ENCODE peak calls at places on chromosomes 5 and 9, in ten cellular contexts. I, C, F, R, X, G, U, W, L and E are unnamed samples.

GRCh38 chr9:128523199-128523925 is 18.8 kb downstream of the GLE1 start:
- DNase-seq in C (no peak), G (no peak), X (peak), U (peak), W (peak), I (peak), R (peak), F (no peak), L (no peak), E (no peak)

GRCh38 chr9:86966852-86967511 is 19.7 kb upstream of the GAS1 start:
- DNase-seq in G (no peak), I (no peak), W (no peak), R (no peak), U (no peak), X (peak), L (no peak), F (no peak), C (no peak), E (no peak)

GRCh38 chr9:134550584-134550983 is 91.0 kb upstream of the COL5A1 start:
- DNase-seq in L (no peak), W (no peak), F (no peak), X (peak), C (no peak), R (no peak), G (no peak), I (no peak), U (no peak), E (no peak)

GRCh38 chr5:167973126-167973525 is 318.3 kb upstream of the WWC1 start:
- DNase-seq in W (no peak), X (no peak), F (no peak), G (no peak), C (no peak), R (no peak), I (no peak), U (no peak), L (no peak), E (no peak)

GRCh38 chr5:33894566-33894965 is 2.8 kb upstream of the ADAMTS12 start:
- DNase-seq in I (no peak), G (no peak), L (no peak), U (no peak), C (no peak), R (peak), X (no peak), F (no peak), W (no peak), E (no peak)

GRCh38 chr5:113601423-113601822 is 87.9 kb downstream of the YTHDC2 start:
- DNase-seq in I (no peak), F (no peak), G (no peak), X (no peak), C (no peak), L (no peak), W (no peak), R (no peak), U (no peak), E (no peak)

GRCh38 chr5:139707445-139708003 is 59.4 kb downstream of the CXXC5 start:
- DNase-seq in F (no peak), C (no peak), L (no peak), X (no peak), U (no peak), I (no peak), G (no peak), W (no peak), R (no peak), E (no peak)

GRCh38 chr5:127297348-127298035 is 6.9 kb downstream of the MEGF10 start:
- DNase-seq in I (no peak), F (no peak), C (no peak), U (no peak), W (no peak), L (no peak), G (no peak), R (no peak), X (no peak), E (no peak)

GRCh38 chr9:136862849-136863622 is 3.1 kb downstream of the EDF1 start:
- DNase-seq in C (no peak), G (no peak), W (no peak), R (no peak), X (no peak), F (no peak), L (no peak), U (no peak), I (no peak), E (no peak)

GRCh38 chr5:72378636-72379289 is 58.6 kb downstream of the PTCD2 start:
- DNase-seq in X (peak), W (no peak), I (peak), G (peak), C (no peak), U (peak), R (peak), F (no peak), L (no peak), E (no peak)

GRCh38 chr5:2629035-2629434 is 122.4 kb downstream of the IRX2 start:
- DNase-seq in I (no peak), G (no peak), C (no peak), X (no peak), R (no peak), W (no peak), L (no peak), U (no peak), F (no peak), E (no peak)

GRCh38 chr5:130065617-130066016 is 161.4 kb downstream of the CHSY3 start:
- DNase-seq in X (no peak), I (no peak), F (no peak), R (no peak), G (no peak), L (no peak), C (no peak), W (no peak), U (no peak), E (no peak)

GRCh38 chr5:68502531-68502930 is 287.0 kb downstream of the PIK3R1 start:
- DNase-seq in C (no peak), U (no peak), I (no peak), X (no peak), F (no peak), G (no peak), L (no peak), R (no peak), W (no peak), E (no peak)

GRCh38 chr5:146825033-146825432 is 53.5 kb downstream of the PPP2R2B start:
- DNase-seq in U (no peak), I (peak), R (peak), C (no peak), L (no peak), W (no peak), X (peak), F (no peak), G (no peak), E (no peak)

GRCh38 chr5:135140805-135141204 is 106.8 kb upstream of the PITX1 start:
- DNase-seq in F (no peak), R (peak), G (no peak), W (no peak), C (no peak), X (peak), U (no peak), I (no peak), L (no peak), E (peak)

GRCh38 chr9:86792136-86792535 is 155.2 kb downstream of the GAS1 start:
- DNase-seq in G (no peak), U (no peak), R (peak), F (no peak), L (no peak), I (no peak), X (no peak), W (no peak), C (no peak), E (no peak)

GRCh38 chr9:42396318-42396717 is 212.9 kb downstream of the SPATA31A6 start:
- DNase-seq in G (no peak), L (no peak), X (no peak), R (no peak), W (no peak), U (no peak), F (no peak), I (no peak), C (no peak), E (no peak)

GRCh38 chr5:110099562-110099961 is 409.8 kb downstream of the MAN2A1 start:
- DNase-seq in I (no peak), L (no peak), F (no peak), X (no peak), G (no peak), U (no peak), R (no peak), C (no peak), W (no peak), E (no peak)

GRCh38 chr5:38448553-38449350 is 107.7 kb downstream of the LIFR start:
- DNase-seq in F (no peak), G (no peak), I (no peak), W (no peak), R (no peak), U (no peak), L (no peak), X (no peak), C (no peak), E (no peak)

GRCh38 chr9:93682155-93682968 is 106.0 kb downstream of the PHF2 start:
- DNase-seq in R (peak), I (peak), W (peak), L (peak), X (peak), F (peak), G (peak), C (peak), U (no peak), E (peak)

GRCh38 chr9:27154923-27155322 is 45.9 kb downstream of the TEK start:
- DNase-seq in I (peak), W (no peak), G (no peak), F (no peak), X (no peak), L (no peak), R (peak), C (no peak), U (peak), E (no peak)

GRCh38 chr5:151115272-151115905 is 34.6 kb upstream of the TNIP1 start:
- DNase-seq in U (no peak), L (peak), I (peak), R (peak), F (peak), X (peak), W (peak), G (no peak), C (no peak), E (no peak)

GRCh38 chr9:129236441-129237145 is 58.5 kb upstream of the IER5L start:
- DNase-seq in I (no peak), C (no peak), G (no peak), W (no peak), U (no peak), X (peak), F (no peak), L (no peak), R (no peak), E (no peak)

GRCh38 chr9:111533099-111533785 is 8.3 kb downstream of the ZNF483 start:
- DNase-seq in F (no peak), X (no peak), C (no peak), R (no peak), G (no peak), L (no peak), U (no peak), W (no peak), I (no peak), E (no peak)

GRCh38 chr9:90054810-90055209 is 450.0 kb downstream of the GADD45G start:
- DNase-seq in U (no peak), I (no peak), G (no peak), F (no peak), X (no peak), R (no peak), W (no peak), C (no peak), L (no peak), E (no peak)

GRCh38 chr9:88059469-88059868 is 78.8 kb downstream of the SPATA31C2 start:
- DNase-seq in G (no peak), W (no peak), I (no peak), C (no peak), U (no peak), L (no peak), R (no peak), X (no peak), F (no peak), E (no peak)

GRCh38 chr5:140633081-140633471 is at the start of gene CD14:
- DNase-seq in I (peak), R (peak), U (no peak), F (no peak), C (no peak), L (no peak), G (no peak), X (peak), W (peak), E (no peak)

GRCh38 chr5:112329429-112330090 is 89.5 kb downstream of the EPB41L4A start:
- DNase-seq in X (no peak), U (no peak), R (no peak), W (no peak), G (no peak), C (no peak), I (no peak), F (no peak), L (no peak), E (no peak)

GRCh38 chr9:93397664-93398381 is 53.7 kb upstream of the FAM120A start:
- DNase-seq in F (no peak), X (no peak), R (peak), L (no peak), I (no peak), C (no peak), U (no peak), G (no peak), W (no peak), E (no peak)

GRCh38 chr5:71748360-71748759 is 29.3 kb downstream of the CARTPT start:
- DNase-seq in X (peak), C (no peak), G (no peak), R (no peak), W (no peak), I (no peak), L (no peak), F (no peak), U (no peak), E (no peak)

GRCh38 chr5:151047814-151048425 is 27.5 kb downstream of the GPX3 start:
- DNase-seq in C (no peak), G (no peak), R (no peak), I (peak), X (peak), U (no peak), W (peak), L (no peak), F (no peak), E (no peak)

GRCh38 chr5:174610968-174611367 is 113.4 kb upstream of the MSX2 start:
- DNase-seq in L (no peak), C (no peak), U (peak), R (peak), I (no peak), W (no peak), F (no peak), G (no peak), X (no peak), E (no peak)

GRCh38 chr9:128282500-128282899 is 6.4 kb downstream of the SWI5 start:
- DNase-seq in W (no peak), L (no peak), C (no peak), I (no peak), U (no peak), R (no peak), F (no peak), X (no peak), G (no peak), E (no peak)

GRCh38 chr9:92328225-92328624 is 2.5 kb downstream of the CENPP start:
- DNase-seq in W (no peak), R (peak), U (peak), G (no peak), F (no peak), L (no peak), C (no peak), I (peak), X (no peak), E (no peak)

GRCh38 chr9:88106492-88106891 is 31.8 kb downstream of the SPATA31C2 start:
- DNase-seq in F (no peak), L (no peak), X (no peak), R (no peak), W (peak), U (no peak), G (no peak), I (peak), C (no peak), E (no peak)

GRCh38 chr5:138330813-138331448 is 673 bp downstream of the CDC25C start:
- DNase-seq in W (no peak), U (no peak), C (no peak), I (peak), G (no peak), R (peak), L (no peak), X (no peak), F (no peak), E (no peak)

GRCh38 chr5:176843673-176844072 is 33.3 kb downstream of the UNC5A start:
- DNase-seq in C (no peak), F (no peak), L (no peak), W (no peak), X (no peak), U (no peak), I (no peak), G (no peak), R (no peak), E (no peak)

GRCh38 chr9:133115604-133116345 is 5.3 kb downstream of the RALGDS start:
- DNase-seq in C (no peak), R (no peak), U (no peak), W (peak), F (no peak), X (peak), L (no peak), I (no peak), G (no peak), E (no peak)

GRCh38 chr5:136164226-136164625 is 28.7 kb downstream of the SMIM32 start:
- DNase-seq in C (no peak), F (no peak), L (no peak), X (no peak), I (no peak), R (no peak), W (no peak), U (no peak), G (no peak), E (no peak)